ENCODE peak calls at places on chromosomes 7 and 10, in five cellular contexts. W, K, B, T and O are unnamed samples.
A peak's percentile ranks its signal among the peaks of the same experiment; 100 is the strongest.

GRCh38 chr10:124743188-124744046 is 761 bp downstream of the FAM53B start:
- DNase-seq in W (peak; percentile 90), K (no peak), B (peak; percentile 52), T (no peak), O (peak; percentile 87)

GRCh38 chr7:30238721-30239441 is 45.5 kb upstream of the ZNRF2 start:
- DNase-seq in W (no peak), K (no peak), B (peak; percentile 82), T (no peak), O (no peak)

GRCh38 chr10:53909791-53910190 is 891.2 kb downstream of the PCDH15 start:
- DNase-seq in W (no peak), K (no peak), B (no peak), T (no peak), O (no peak)

GRCh38 chr7:80781146-80781545 is 137.7 kb downstream of the SEMA3C start:
- DNase-seq in W (no peak), K (no peak), B (no peak), T (no peak), O (no peak)

GRCh38 chr10:98367626-98368451 is 47.1 kb downstream of the PYROXD2 start:
- DNase-seq in W (no peak), K (no peak), B (no peak), T (no peak), O (no peak)

GRCh38 chr10:68082815-68083395 is 7.8 kb upstream of the HERC4 start:
- DNase-seq in W (no peak), K (peak; percentile 67), B (no peak), T (no peak), O (no peak)

GRCh38 chr10:12656518-12657142 is 307.3 kb downstream of the CAMK1D start:
- DNase-seq in W (no peak), K (peak; percentile 75), B (no peak), T (peak; percentile 48), O (no peak)

GRCh38 chr10:27911006-27911405 is 87.9 kb downstream of the ODAD2 start:
- DNase-seq in W (no peak), K (no peak), B (no peak), T (no peak), O (no peak)

GRCh38 chr7:139479620-139480019 is 3.9 kb downstream of the KLRG2 start:
- DNase-seq in W (no peak), K (no peak), B (no peak), T (no peak), O (no peak)
- H3K4me3 ChIP-seq in W (no peak overlapping the region), K (no peak overlapping the region), B (no peak overlapping the region), T (no peak overlapping the region), O (no peak overlapping the region)

GRCh38 chr10:51743146-51743545 is 43.8 kb upstream of the CSTF2T start:
- DNase-seq in W (no peak), K (no peak), B (no peak), T (no peak), O (no peak)
- TF ChIP-seq POLR2A in W (no peak), K (no peak), B (no peak), T (no peak), O (no peak)

GRCh38 chr10:121891103-121891502 is 36.7 kb downstream of the ATE1 start:
- DNase-seq in W (no peak), K (no peak), B (no peak), T (no peak), O (no peak)
- H3K4me3 ChIP-seq in W (no peak overlapping the region), K (no peak overlapping the region), B (no peak overlapping the region), T (no peak overlapping the region), O (no peak overlapping the region)

GRCh38 chr7:36650766-36651310 is 73.5 kb downstream of the AOAH start:
- DNase-seq in W (no peak), K (no peak), B (peak; percentile 16), T (no peak), O (peak; percentile 67)

GRCh38 chr7:36652431-36652830 is 71.9 kb downstream of the AOAH start:
- DNase-seq in W (no peak), K (peak; percentile 11), B (no peak), T (no peak), O (no peak)

GRCh38 chr7:36653011-36653670 is 71.2 kb downstream of the AOAH start:
- DNase-seq in W (no peak), K (peak; percentile 79), B (no peak), T (no peak), O (no peak)

GRCh38 chr7:36651404-36651803 is 72.9 kb downstream of the AOAH start:
- DNase-seq in W (no peak), K (peak; percentile 84), B (no peak), T (no peak), O (no peak)

DNA sequence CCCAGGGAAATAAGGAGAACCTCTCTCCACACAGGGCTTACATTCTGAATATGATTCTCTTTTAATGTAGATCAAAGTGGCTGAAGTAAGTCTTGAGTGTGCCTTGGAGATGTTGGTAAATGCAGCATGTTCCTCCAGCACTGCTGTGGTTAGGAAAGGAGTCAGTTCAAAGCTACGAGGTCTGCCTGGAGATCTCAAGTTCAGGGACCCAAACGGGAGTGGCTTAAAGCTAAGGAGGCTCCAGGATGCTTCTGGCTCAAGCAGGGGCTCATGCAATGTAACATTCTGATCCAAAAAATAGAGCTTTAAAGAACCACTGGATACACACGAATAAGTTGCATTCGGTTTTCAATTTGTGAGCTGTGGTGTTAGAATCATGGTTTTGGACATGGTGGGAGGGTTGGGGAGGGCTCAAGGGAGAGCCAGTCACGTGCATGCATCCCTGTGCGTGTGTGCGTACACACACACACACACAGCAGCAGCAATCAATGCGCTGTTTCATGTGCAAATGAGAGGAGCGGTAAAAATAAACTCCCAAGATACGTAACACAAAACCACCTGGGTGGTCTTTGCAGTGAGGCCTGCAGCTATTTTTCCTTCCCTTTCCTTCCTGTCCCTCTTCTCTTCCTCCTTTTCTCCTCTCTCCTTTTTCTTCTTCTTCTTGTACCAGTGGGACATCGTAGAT is 70.5 kb downstream of the AOAH start:
- DNase-seq in W (no peak), K (no peak), B (no peak), T (no peak), O (no peak)
- TF ChIP-seq POLR2A in W (no peak), K (no peak), B (no peak), T (no peak), O (no peak)